ENCODE peak calls at places on chromosomes 13 and 19, in seven cellular contexts. One of them, this sample, is unnamed.

GRCh38 chr13:20160346-20161274 is at the start of gene GJA3:
- DNase-seq in left ventricle myocardium inferior: peak
- DNase-seq in bronchial epithelial cell: peak
- DNase-seq in stimulated activated CD4-positive, alpha-beta T cell treated with anti-CD3 and anti-CD28 coated beads, Interleukin-4, amount 100 ng/mL, for 1 hour: peak
- DNase-seq in cardiac muscle cell: peak
- DNase-seq in psoas muscle: no peak
- DNase-seq in Daoy: peak
- DNase-seq in this sample: no peak

GRCh38 chr13:40388617-40389016 is 277.8 kb downstream of the FOXO1 start:
- DNase-seq in left ventricle myocardium inferior: no peak
- DNase-seq in bronchial epithelial cell: no peak
- DNase-seq in stimulated activated CD4-positive, alpha-beta T cell treated with anti-CD3 and anti-CD28 coated beads, Interleukin-4, amount 100 ng/mL, for 1 hour: peak
- DNase-seq in cardiac muscle cell: no peak
- DNase-seq in psoas muscle: no peak
- DNase-seq in Daoy: peak
- DNase-seq in this sample: no peak

GRCh38 chr13:98495627-98496238 is 81.2 kb downstream of the STK24 start:
- DNase-seq in left ventricle myocardium inferior: no peak
- DNase-seq in bronchial epithelial cell: no peak
- DNase-seq in stimulated activated CD4-positive, alpha-beta T cell treated with anti-CD3 and anti-CD28 coated beads, Interleukin-4, amount 100 ng/mL, for 1 hour: no peak
- DNase-seq in cardiac muscle cell: no peak
- DNase-seq in psoas muscle: no peak
- DNase-seq in Daoy: no peak
- DNase-seq in this sample: no peak

GRCh38 chr19:29539131-29539530 is 13.3 kb downstream of the VSTM2B start:
- DNase-seq in left ventricle myocardium inferior: no peak
- DNase-seq in bronchial epithelial cell: no peak
- DNase-seq in stimulated activated CD4-positive, alpha-beta T cell treated with anti-CD3 and anti-CD28 coated beads, Interleukin-4, amount 100 ng/mL, for 1 hour: no peak
- DNase-seq in cardiac muscle cell: no peak
- DNase-seq in psoas muscle: no peak
- DNase-seq in Daoy: no peak
- DNase-seq in this sample: no peak

GRCh38 chr13:48302920-48303330 is 626 bp upstream of the RB1 start:
- DNase-seq in left ventricle myocardium inferior: no peak
- DNase-seq in bronchial epithelial cell: peak
- DNase-seq in stimulated activated CD4-positive, alpha-beta T cell treated with anti-CD3 and anti-CD28 coated beads, Interleukin-4, amount 100 ng/mL, for 1 hour: no peak
- DNase-seq in cardiac muscle cell: no peak
- DNase-seq in psoas muscle: no peak
- DNase-seq in Daoy: no peak
- DNase-seq in this sample: no peak

GRCh38 chr19:36986131-36986530 is 70.0 kb downstream of the ZNF568 start:
- DNase-seq in left ventricle myocardium inferior: no peak
- DNase-seq in bronchial epithelial cell: no peak
- DNase-seq in stimulated activated CD4-positive, alpha-beta T cell treated with anti-CD3 and anti-CD28 coated beads, Interleukin-4, amount 100 ng/mL, for 1 hour: no peak
- DNase-seq in cardiac muscle cell: no peak
- DNase-seq in psoas muscle: no peak
- DNase-seq in Daoy: no peak
- DNase-seq in this sample: no peak

GRCh38 chr13:44409595-44409994 is 36.0 kb downstream of the SERP2 start:
- DNase-seq in left ventricle myocardium inferior: no peak
- DNase-seq in bronchial epithelial cell: no peak
- DNase-seq in stimulated activated CD4-positive, alpha-beta T cell treated with anti-CD3 and anti-CD28 coated beads, Interleukin-4, amount 100 ng/mL, for 1 hour: no peak
- DNase-seq in cardiac muscle cell: no peak
- DNase-seq in psoas muscle: no peak
- DNase-seq in Daoy: no peak
- DNase-seq in this sample: no peak

GRCh38 chr13:30735025-30735967 is at the start of gene ALOX5AP:
- DNase-seq in left ventricle myocardium inferior: no peak
- DNase-seq in bronchial epithelial cell: no peak
- DNase-seq in stimulated activated CD4-positive, alpha-beta T cell treated with anti-CD3 and anti-CD28 coated beads, Interleukin-4, amount 100 ng/mL, for 1 hour: peak
- DNase-seq in cardiac muscle cell: no peak
- DNase-seq in psoas muscle: no peak
- DNase-seq in Daoy: no peak
- DNase-seq in this sample: no peak

GRCh38 chr19:49512970-49513745 is 697 bp downstream of the FCGRT start:
- DNase-seq in left ventricle myocardium inferior: peak
- DNase-seq in bronchial epithelial cell: no peak
- DNase-seq in stimulated activated CD4-positive, alpha-beta T cell treated with anti-CD3 and anti-CD28 coated beads, Interleukin-4, amount 100 ng/mL, for 1 hour: peak
- DNase-seq in cardiac muscle cell: no peak
- DNase-seq in psoas muscle: peak
- DNase-seq in Daoy: peak
- DNase-seq in this sample: peak

GRCh38 chr13:72072223-72072622 is 205.2 kb upstream of the DACH1 start:
- DNase-seq in left ventricle myocardium inferior: no peak
- DNase-seq in bronchial epithelial cell: no peak
- DNase-seq in stimulated activated CD4-positive, alpha-beta T cell treated with anti-CD3 and anti-CD28 coated beads, Interleukin-4, amount 100 ng/mL, for 1 hour: no peak
- DNase-seq in cardiac muscle cell: no peak
- DNase-seq in psoas muscle: no peak
- DNase-seq in Daoy: no peak
- DNase-seq in this sample: no peak

GRCh38 chr19:55579766-55580621 is 654 bp downstream of the ZNF579 start:
- DNase-seq in left ventricle myocardium inferior: no peak
- DNase-seq in bronchial epithelial cell: no peak
- DNase-seq in stimulated activated CD4-positive, alpha-beta T cell treated with anti-CD3 and anti-CD28 coated beads, Interleukin-4, amount 100 ng/mL, for 1 hour: no peak
- DNase-seq in cardiac muscle cell: peak
- DNase-seq in psoas muscle: no peak
- DNase-seq in Daoy: peak
- DNase-seq in this sample: no peak

GRCh38 chr13:84400711-84401110 is 518.4 kb upstream of the SLITRK1 start:
- DNase-seq in left ventricle myocardium inferior: no peak
- DNase-seq in bronchial epithelial cell: peak
- DNase-seq in stimulated activated CD4-positive, alpha-beta T cell treated with anti-CD3 and anti-CD28 coated beads, Interleukin-4, amount 100 ng/mL, for 1 hour: no peak
- DNase-seq in cardiac muscle cell: peak
- DNase-seq in psoas muscle: no peak
- DNase-seq in Daoy: no peak
- DNase-seq in this sample: no peak

GRCh38 chr13:112213467-112214245 is 146.7 kb downstream of the SOX1 start:
- DNase-seq in left ventricle myocardium inferior: no peak
- DNase-seq in bronchial epithelial cell: no peak
- DNase-seq in stimulated activated CD4-positive, alpha-beta T cell treated with anti-CD3 and anti-CD28 coated beads, Interleukin-4, amount 100 ng/mL, for 1 hour: no peak
- DNase-seq in cardiac muscle cell: no peak
- DNase-seq in psoas muscle: no peak
- DNase-seq in Daoy: peak
- DNase-seq in this sample: peak

GRCh38 chr19:9323557-9323918 is 441 bp upstream of the ZNF559 start:
- DNase-seq in left ventricle myocardium inferior: peak
- DNase-seq in bronchial epithelial cell: peak
- DNase-seq in stimulated activated CD4-positive, alpha-beta T cell treated with anti-CD3 and anti-CD28 coated beads, Interleukin-4, amount 100 ng/mL, for 1 hour: no peak
- DNase-seq in cardiac muscle cell: peak
- DNase-seq in psoas muscle: peak
- DNase-seq in Daoy: peak
- DNase-seq in this sample: peak

GRCh38 chr13:50080856-50081105 is 65.5 kb downstream of the KCNRG start:
- DNase-seq in left ventricle myocardium inferior: no peak
- DNase-seq in bronchial epithelial cell: peak
- DNase-seq in stimulated activated CD4-positive, alpha-beta T cell treated with anti-CD3 and anti-CD28 coated beads, Interleukin-4, amount 100 ng/mL, for 1 hour: no peak
- DNase-seq in cardiac muscle cell: no peak
- DNase-seq in psoas muscle: no peak
- DNase-seq in Daoy: no peak
- DNase-seq in this sample: no peak

GRCh38 chr19:1136201-1136600 is 32.4 kb downstream of the GPX4 start:
- DNase-seq in left ventricle myocardium inferior: no peak
- DNase-seq in bronchial epithelial cell: no peak
- DNase-seq in stimulated activated CD4-positive, alpha-beta T cell treated with anti-CD3 and anti-CD28 coated beads, Interleukin-4, amount 100 ng/mL, for 1 hour: no peak
- DNase-seq in cardiac muscle cell: no peak
- DNase-seq in psoas muscle: no peak
- DNase-seq in Daoy: no peak
- DNase-seq in this sample: no peak